ENCODE peak calls at places on chromosomes 6 and 20, in ten cellular contexts. D is CD4-positive, CD25-positive, alpha-beta regulatory T cell; Z is right cardiac atrium; Y is mammary epithelial cell; K is neuronal stem cell; M is stomach; R is testis; G is pancreas; P is HCT116; B is cardiac muscle cell. U is an unnamed sample.

GRCh38 chr6:124927806-124928205 is 34.4 kb upstream of the RNF217 start:
- DNase-seq in R (no peak), K (no peak), M (no peak), P (peak; percentile 59), D (no peak), Y (peak; percentile 91), G (no peak), Z (no peak), B (no peak), U (no peak)

GRCh38 chr6:39801456-39802251 is 9.5 kb downstream of the DAAM2 start:
- DNase-seq in R (no peak), Y (no peak), K (no peak), Z (no peak), M (no peak), D (no peak), G (no peak), P (no peak), B (no peak), U (no peak)

GRCh38 chr6:84074988-84075781 is 41.6 kb downstream of the MRAP2 start:
- DNase-seq in K (no peak), R (no peak), M (peak; percentile 27), Y (peak; percentile 50), Z (no peak), P (peak; percentile 6), D (no peak), G (no peak), B (no peak), U (no peak)

GRCh38 chr20:40678286-40678835 is 10.7 kb downstream of the MAFB start:
- DNase-seq in B (no peak), K (no peak), M (no peak), D (no peak), Y (no peak), G (no peak), Z (no peak), P (no peak), R (no peak), U (no peak)

GRCh38 chr6:11819486-11819885 is 40.9 kb upstream of the ADTRP start:
- DNase-seq in P (no peak), R (no peak), Y (no peak), G (no peak), M (no peak), Z (no peak), K (no peak), B (no peak), D (no peak), U (no peak)

GRCh38 chr6:113315068-113315467 is 542.1 kb upstream of the MARCKS start:
- DNase-seq in G (no peak), R (no peak), Y (no peak), Z (no peak), D (no peak), M (no peak), K (no peak), P (no peak), B (no peak), U (no peak)

GRCh38 chr20:11646359-11646758 is 271.3 kb upstream of the BTBD3 start:
- DNase-seq in K (no peak), R (no peak), M (no peak), G (no peak), D (no peak), P (no peak), Z (no peak), Y (no peak), B (no peak), U (no peak)

GRCh38 chr6:140915001-140915950 is 1217.4 kb upstream of the GJE1 start:
- DNase-seq in Y (no peak), D (no peak), Z (no peak), K (no peak), R (no peak), G (no peak), B (no peak), P (no peak), M (no peak), U (no peak)

GRCh38 chr20:51305316-51306052 is 237.0 kb downstream of the NFATC2 start:
- DNase-seq in M (no peak), Z (no peak), B (no peak), G (no peak), P (no peak), K (no peak), R (no peak), D (no peak), Y (no peak), U (no peak)

GRCh38 chr20:51303731-51304670 is 238.5 kb downstream of the NFATC2 start:
- DNase-seq in K (no peak), B (no peak), D (no peak), Y (peak; percentile 25), R (no peak), G (no peak), Z (no peak), P (no peak), M (no peak), U (no peak)

GRCh38 chr20:51306081-51306480 is 236.4 kb downstream of the NFATC2 start:
- DNase-seq in B (no peak), G (no peak), M (no peak), K (no peak), P (no peak), Y (no peak), D (no peak), R (no peak), Z (no peak), U (no peak)

GRCh38 chr20:51309128-51309527 is 233.4 kb downstream of the NFATC2 start:
- DNase-seq in K (no peak), D (no peak), M (no peak), Z (no peak), G (no peak), Y (no peak), P (no peak), B (no peak), R (no peak), U (no peak)

DNA sequence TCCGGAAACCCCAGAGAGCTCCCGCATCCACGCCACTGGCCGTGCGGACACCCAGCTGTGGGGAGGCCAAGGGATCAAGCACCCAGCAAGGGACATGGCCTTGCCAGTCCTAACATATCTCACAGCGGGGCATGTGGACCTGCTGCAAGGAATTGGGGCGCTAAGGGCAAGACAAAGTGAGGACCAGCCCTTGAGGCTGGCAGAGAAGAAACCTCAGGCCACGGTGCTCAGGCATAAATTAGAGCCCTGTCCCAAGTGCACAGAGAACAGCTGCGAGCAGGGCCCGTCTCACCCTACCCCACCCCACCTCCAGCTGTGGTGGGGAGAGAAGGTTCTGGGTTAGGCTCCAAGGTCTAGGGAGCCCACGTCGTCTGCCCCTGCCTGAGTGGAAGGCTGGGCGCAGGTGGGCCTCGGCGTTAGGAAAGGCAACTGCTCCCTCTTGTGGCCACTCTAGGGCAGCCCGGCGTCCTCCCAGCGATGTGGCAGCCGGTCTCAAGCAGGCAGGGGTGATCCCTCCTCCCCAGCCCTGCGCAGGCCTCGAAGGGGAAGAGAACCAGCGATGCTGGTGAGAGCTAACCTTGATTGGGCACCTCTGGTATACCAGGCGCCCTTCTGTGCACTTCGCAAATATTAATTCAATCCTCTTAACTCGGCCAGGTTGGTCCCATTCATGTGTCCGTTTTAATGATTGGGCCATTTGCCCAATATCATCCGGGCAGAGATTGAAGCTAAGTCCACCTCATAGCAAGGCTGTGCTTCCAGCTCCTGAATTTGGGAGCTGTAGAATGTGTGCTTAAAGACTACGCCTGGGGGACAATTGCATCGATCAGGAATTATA is 235.8 kb downstream of the NFATC2 start:
- DNase-seq in M (peak; percentile 80), Z (peak; percentile 69), B (peak; percentile 87), K (peak; percentile 74), G (peak; percentile 73), D (peak; percentile 39), R (peak; percentile 89), Y (peak; percentile 41), P (peak; percentile 62), U (peak; percentile 47)
- H3K27ac ChIP-seq in M (no peak overlapping the region), Z (no peak overlapping the region), B (no peak overlapping the region), K (no peak overlapping the region), G (no peak overlapping the region), D (no peak overlapping the region), R (no peak overlapping the region), Y (no peak overlapping the region), P (no peak overlapping the region), U (no peak overlapping the region)

GRCh38 chr6:16493802-16494201 is 255.4 kb downstream of the GMPR start:
- DNase-seq in R (no peak), B (no peak), G (no peak), K (no peak), Z (no peak), Y (no peak), P (no peak), D (no peak), M (no peak), U (no peak)

GRCh38 chr6:16493112-16493511 is 254.7 kb downstream of the GMPR start:
- DNase-seq in R (no peak), K (no peak), Z (no peak), D (no peak), G (no peak), P (no peak), M (no peak), Y (no peak), B (no peak), U (no peak)

GRCh38 chr6:16496982-16497823 is 258.8 kb downstream of the GMPR start:
- DNase-seq in B (peak; percentile 44), M (no peak), G (no peak), Y (no peak), P (no peak), Z (no peak), R (no peak), K (no peak), D (no peak), U (no peak)

GRCh38 chr6:16496210-16496609 is 257.8 kb downstream of the GMPR start:
- DNase-seq in Z (no peak), P (no peak), Y (no peak), G (no peak), R (no peak), D (no peak), B (no peak), M (no peak), K (no peak), U (no peak)

GRCh38 chr6:16494781-16495180 is 256.4 kb downstream of the GMPR start:
- DNase-seq in K (no peak), G (no peak), D (no peak), Y (peak; percentile 53), Z (no peak), B (no peak), R (no peak), M (no peak), P (no peak), U (no peak)
- H3K4me3 ChIP-seq in K (no peak overlapping the region), G (no peak overlapping the region), D (no peak overlapping the region), Y (no peak overlapping the region), Z (no peak overlapping the region), B (no peak overlapping the region), R (no peak overlapping the region), M (no peak overlapping the region), P (no peak overlapping the region), U (no peak overlapping the region)

DNA sequence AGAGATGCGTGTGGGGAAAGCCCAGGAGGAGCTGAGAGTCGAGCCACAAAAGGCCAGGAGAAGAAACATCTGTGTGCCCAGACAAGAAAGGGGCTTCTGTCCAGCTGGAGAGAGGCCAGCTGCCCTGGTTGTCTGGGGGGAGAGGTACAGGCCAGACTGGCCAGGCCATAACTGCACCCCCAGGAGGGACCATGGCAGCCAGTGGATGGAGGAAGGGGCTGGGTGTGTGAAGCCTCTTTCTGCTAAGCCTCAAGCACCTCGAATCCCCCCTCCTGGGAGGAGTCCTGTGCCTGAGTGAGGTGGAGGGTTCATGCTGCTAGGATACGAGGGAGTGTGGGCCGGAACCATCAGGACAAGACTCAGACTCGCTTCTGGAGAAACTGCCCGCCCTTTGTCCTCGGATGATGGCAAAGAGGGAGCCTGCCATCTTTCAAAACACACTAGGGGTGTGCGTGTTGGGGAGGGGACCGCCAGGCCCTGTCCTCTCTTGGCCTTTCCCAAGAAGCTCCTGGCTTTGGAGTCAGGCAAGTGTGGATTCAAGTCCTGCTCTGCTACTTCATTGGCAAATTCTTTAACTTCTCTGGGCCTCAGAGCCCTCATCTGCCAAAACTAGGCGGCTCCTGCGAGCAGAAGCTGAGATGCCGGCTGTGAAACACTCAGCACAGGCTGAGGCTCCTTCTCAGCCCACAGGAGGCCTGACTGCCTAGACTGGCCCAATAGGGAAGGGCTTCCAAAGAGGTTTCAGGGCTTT is 90.3 kb downstream of the ASXL1 start:
- DNase-seq in M (no peak), G (peak; percentile 68), K (no peak), B (no peak), R (no peak), Z (no peak), Y (no peak), P (no peak), D (no peak), U (no peak)
- H3K27ac ChIP-seq in M (no peak overlapping the region), G (peak overlapping the region; percentile 47), K (no peak overlapping the region), B (no peak overlapping the region), R (no peak overlapping the region), Z (no peak overlapping the region), Y (no peak overlapping the region), P (no peak overlapping the region), D (no peak overlapping the region), U (no peak overlapping the region)

GRCh38 chr6:160327981-160328380 is 20.2 kb upstream of the SLC22A3 start:
- DNase-seq in Z (no peak), G (no peak), K (no peak), M (no peak), D (no peak), R (no peak), P (no peak), Y (peak; percentile 8), B (no peak), U (no peak)
- H3K4me3 ChIP-seq in Z (no peak overlapping the region), G (no peak overlapping the region), K (no peak overlapping the region), M (no peak overlapping the region), D (no peak overlapping the region), R (no peak overlapping the region), P (no peak overlapping the region), Y (no peak overlapping the region), B (no peak overlapping the region), U (no peak overlapping the region)